ENCODE peak calls at places on chromosomes 11 and 22, in five cellular contexts. W is GM10248; T is neural crest cell; O is T-helper 22 cell; Q is stimulated activated CD4-positive, alpha-beta T cell treated with anti-CD3 and anti-CD28 coated beads, Interleukin-15, amount 100 ng/mL, for 24 hours. V is an unnamed sample.

GRCh38 chr11:133747409-133747808 is 97.9 kb downstream of the SPATA19 start:
- DNase-seq in Q (no peak), O (no peak), W (no peak), T (no peak), V (no peak)

GRCh38 chr22:41919357-41920224 is 4.7 kb upstream of the SHISA8 start:
- DNase-seq in Q (peak), W (peak), T (peak), O (peak), V (no peak)

GRCh38 chr22:46052801-46053562 is 76.0 kb upstream of the WNT7B start:
- DNase-seq in T (no peak), Q (peak), W (no peak), O (no peak), V (no peak)

GRCh38 chr22:23243006-23243573 is 62.8 kb downstream of the BCR start:
- DNase-seq in Q (peak), W (peak), O (peak), T (peak), V (peak)

GRCh38 chr22:20571531-20572007 is 64.2 kb downstream of the MED15 start:
- DNase-seq in T (peak), W (peak), O (peak), Q (peak), V (peak)

GRCh38 chr22:38907767-38908166 is 35.8 kb upstream of the CBX6 start:
- DNase-seq in W (no peak), Q (no peak), O (no peak), T (no peak), V (no peak)

GRCh38 chr11:69650832-69651344 is 9.9 kb downstream of the CCND1 start:
- DNase-seq in O (no peak), Q (no peak), T (no peak), W (no peak), V (no peak)

GRCh38 chr22:17700778-17701177 is 62.2 kb downstream of the BCL2L13 start:
- DNase-seq in W (no peak), Q (no peak), T (no peak), O (no peak), V (no peak)

GRCh38 chr22:35955546-35955945 is 73.1 kb downstream of the RBFOX2 start:
- DNase-seq in Q (no peak), T (no peak), O (no peak), W (no peak), V (no peak)

GRCh38 chr22:27768027-27768640 is 33.4 kb downstream of the MN1 start:
- DNase-seq in T (no peak), Q (no peak), O (no peak), W (no peak), V (no peak)

GRCh38 chr11:34065505-34066203 is 14.1 kb downstream of the CAPRIN1 start:
- DNase-seq in T (no peak), O (no peak), Q (peak), W (no peak), V (no peak)

GRCh38 chr22:31652129-31652528 is 9.9 kb downstream of the PISD start:
- DNase-seq in W (no peak), Q (no peak), T (no peak), O (no peak), V (no peak)

GRCh38 chr22:41768420-41768819 is 32.1 kb upstream of the CCDC134 start:
- DNase-seq in O (no peak), T (no peak), W (no peak), Q (no peak), V (no peak)

GRCh38 chr11:93131709-93132108 is 66.1 kb downstream of the SLC36A4 start:
- DNase-seq in W (no peak), T (no peak), O (no peak), Q (no peak), V (no peak)

GRCh38 chr22:17562906-17563870 is at the start of gene SLC25A18:
- DNase-seq in T (no peak), Q (no peak), O (no peak), W (no peak), V (no peak)